ENCODE peak calls at places on chromosomes 4 and X, in seven cellular contexts. I is body of pancreas, A is left ventricle myocardium inferior, G is GM23338, O is PC-3, P is mammary epithelial cell, W is astrocyte. K is an unnamed sample. For H3K4me1, the result is how much of the 10 kb centered on the place peaks cover.

GRCh38 chrX:119516157-119516702 is 48.0 kb downstream of the SLC25A5 start:
- DNase-seq in I (peak), A (no peak), P (peak), O (peak), W (peak), G (peak), K (no peak)

GRCh38 chrX:123797543-123798447 is 62.1 kb upstream of the XIAP start:
- DNase-seq in I (no peak), W (peak), P (no peak), A (no peak), G (no peak), O (peak), K (no peak)

GRCh38 chrX:54891573-54891972 is 29.1 kb upstream of the TRO start:
- DNase-seq in P (peak), O (peak), A (no peak), G (peak), W (peak), I (peak), K (no peak)

GRCh38 chr4:155891058-155891457 is 12.4 kb upstream of the TDO2 start:
- DNase-seq in A (no peak), O (no peak), G (no peak), I (no peak), P (no peak), W (peak), K (no peak)

GRCh38 chrX:136623400-136623799 is 24.6 kb upstream of the CD40LG start:
- DNase-seq in A (no peak), G (no peak), W (no peak), O (no peak), I (no peak), P (no peak), K (no peak)

GRCh38 chr4:74805601-74806000 is 11.3 kb upstream of the BTC start:
- DNase-seq in I (no peak), P (peak), A (no peak), W (peak), O (peak), G (peak), K (no peak)

GRCh38 chrX:155086202-155086840 is 15.0 kb downstream of the BRCC3 start:
- DNase-seq in O (peak), I (peak), G (peak), P (no peak), A (no peak), W (no peak), K (no peak)

GRCh38 chrX:108557594-108557993 is 118.0 kb downstream of the COL4A5 start:
- DNase-seq in O (no peak), I (no peak), W (no peak), G (no peak), P (no peak), A (no peak), K (no peak)

GRCh38 chr4:10737335-10737734 is 52.8 kb upstream of the CLNK start:
- DNase-seq in G (peak), I (no peak), P (peak), W (peak), O (no peak), A (no peak), K (no peak)

GRCh38 chrX:110146521-110146920 is 143.6 kb downstream of the TMEM164 start:
- DNase-seq in O (peak), W (no peak), I (peak), A (no peak), G (peak), P (peak), K (no peak)

GRCh38 chrX:23883737-23884354 is 23.9 kb downstream of the APOO start:
- DNase-seq in I (no peak), O (peak), G (peak), W (peak), A (no peak), P (peak), K (no peak)

GRCh38 chr4:76087007-76087769 is 12.7 kb downstream of the ART3 start:
- DNase-seq in G (peak), A (peak), W (peak), P (peak), I (peak), O (peak), K (no peak)

GRCh38 chrX:39953027-39953426 is 144.7 kb downstream of the BCOR start:
- DNase-seq in O (no peak), A (no peak), G (no peak), P (no peak), I (no peak), W (no peak), K (no peak)

GRCh38 chr4:144582975-144583374 is 63.0 kb upstream of the HHIP start:
- DNase-seq in W (peak), O (peak), I (no peak), G (no peak), A (no peak), P (no peak), K (no peak)

GRCh38 chrX:1246816-1247215 is 21.8 kb upstream of the CSF2RA start:
- DNase-seq in I (peak), W (no peak), G (peak), O (peak), P (peak), A (peak), K (peak)

GRCh38 chr4:4914059-4914820 is 54.8 kb downstream of the MSX1 start:
- DNase-seq in I (no peak), W (peak), G (no peak), A (no peak), O (peak), P (peak), K (no peak)

GRCh38 chr4:8380511-8381415 is 59.8 kb downstream of the ACOX3 start:
- DNase-seq in I (no peak), A (peak), O (no peak), G (no peak), P (no peak), W (no peak), K (no peak)

GRCh38 chr4:7936963-7937362 is 2.7 kb downstream of the AFAP1 start:
- DNase-seq in I (no peak), W (no peak), A (no peak), P (no peak), O (no peak), G (no peak), K (no peak)

GRCh38 chr4:124534133-124534532 is 178.4 kb downstream of the ANKRD50 start:
- DNase-seq in W (no peak), A (no peak), G (no peak), I (no peak), O (no peak), P (no peak), K (no peak)

GRCh38 chr4:188305690-188306089 is 166.4 kb downstream of the TRIML1 start:
- DNase-seq in I (no peak), G (peak), O (no peak), W (no peak), P (no peak), A (no peak), K (no peak)

GRCh38 chrX:139965421-139965820 is at the start of gene CXorf66:
- DNase-seq in A (no peak), P (no peak), G (no peak), W (no peak), O (no peak), I (no peak), K (no peak)

GRCh38 chr4:99790796-99791617 is 25.6 kb upstream of the DAPP1 start:
- DNase-seq in W (peak), I (no peak), O (peak), G (no peak), A (no peak), P (peak), K (no peak)

GRCh38 chr4:74460833-74461232 is 15.9 kb downstream of the AREG start:
- DNase-seq in G (no peak), A (no peak), I (no peak), W (no peak), O (no peak), P (no peak), K (no peak)

GRCh38 chrX:139881130-139881529 is 51.7 kb downstream of the ATP11C start:
- DNase-seq in P (peak), A (no peak), I (no peak), O (no peak), W (peak), G (no peak), K (no peak)

GRCh38 chrX:108270739-108271396 is 167.4 kb downstream of the COL4A6 start:
- DNase-seq in W (peak), I (no peak), P (peak), G (no peak), A (no peak), O (no peak), K (no peak)

GRCh38 chr4:60326735-60327134 is 873.4 kb upstream of the ADGRL3 start:
- DNase-seq in G (no peak), I (no peak), O (no peak), A (no peak), W (no peak), P (no peak), K (no peak)

GRCh38 chr4:138749303-138749702 is 266.3 kb upstream of the NOCT start:
- DNase-seq in O (no peak), G (no peak), P (peak), W (peak), A (no peak), I (no peak), K (no peak)

GRCh38 chrX:97016106-97016505 is 132.4 kb downstream of the RPA4 start:
- DNase-seq in O (no peak), I (no peak), W (no peak), P (no peak), A (no peak), G (no peak), K (no peak)

GRCh38 chr4:13173974-13174373 is 310.2 kb downstream of the RAB28 start:
- DNase-seq in A (peak), I (peak), G (no peak), O (no peak), W (no peak), P (no peak), K (no peak)

GRCh38 chrX:151488677-151489076 is 74.8 kb upstream of the PASD1 start:
- DNase-seq in O (no peak), P (peak), A (no peak), I (no peak), W (no peak), G (peak), K (no peak)

GRCh38 chrX:120001787-120002186 is 58.2 kb upstream of the NKAP start:
- DNase-seq in W (no peak), A (no peak), O (no peak), I (no peak), P (no peak), G (peak), K (no peak)

GRCh38 chr4:23877758-23878229 is 12.1 kb downstream of the PPARGC1A start:
- DNase-seq in P (no peak), I (no peak), W (peak), O (no peak), A (no peak), G (no peak), K (no peak)

GRCh38 chrX:111597967-111598366 is 83.0 kb upstream of the ALG13 start:
- DNase-seq in W (no peak), G (no peak), I (no peak), O (no peak), A (no peak), P (no peak), K (no peak)

GRCh38 chr4:83262682-83263081 is 21.9 kb downstream of the COQ2 start:
- DNase-seq in O (no peak), W (no peak), G (no peak), A (no peak), I (no peak), P (no peak), K (no peak)

GRCh38 chr4:40228497-40229365 is 31.9 kb downstream of the RHOH start:
- DNase-seq in O (peak), A (no peak), P (no peak), G (peak), W (no peak), I (no peak), K (no peak)

GRCh38 chr4:3176625-3177229 is 72.2 kb upstream of the MSANTD1 start:
- DNase-seq in G (no peak), I (peak), A (no peak), W (no peak), P (no peak), O (no peak), K (no peak)

GRCh38 chrX:66009231-66009845 is 30.5 kb downstream of the VSIG4 start:
- DNase-seq in G (no peak), A (no peak), W (no peak), O (no peak), I (no peak), P (no peak), K (no peak)

GRCh38 chr4:108885211-108885610 is 122.4 kb upstream of the ETNPPL start:
- DNase-seq in O (no peak), G (no peak), W (peak), A (no peak), P (no peak), I (no peak), K (no peak)

GRCh38 chr4:48126621-48127020 is 7.4 kb downstream of the TXK start:
- DNase-seq in I (no peak), G (no peak), A (no peak), W (no peak), P (no peak), O (no peak), K (no peak)
- H3K27ac ChIP-seq in I (no peak), G (peak), A (no peak), W (no peak), P (no peak), O (no peak), K (no peak)

GRCh38 chrX:131801911-131802310 is 221.2 kb upstream of the STK26 start:
- DNase-seq in A (no peak), P (no peak), O (no peak), I (no peak), G (no peak), W (no peak), K (no peak)

GRCh38 chrX:131801066-131801465 is 222.0 kb upstream of the STK26 start:
- DNase-seq in A (no peak), G (no peak), W (no peak), O (no peak), I (no peak), P (no peak), K (no peak)

GRCh38 chrX:131802836-131803626 is 220.1 kb upstream of the STK26 start:
- DNase-seq in I (no peak), O (peak), A (no peak), G (peak), P (peak), W (no peak), K (no peak)
- H3K4me1 ChIP-seq in I (under half), O (under half), A (under half), G (under half), P (under half), W (under half), K (under half)

GRCh38 chrX:129609395-129609794 is 45.4 kb downstream of the APLN start:
- DNase-seq in A (no peak), I (no peak), O (no peak), P (no peak), W (no peak), G (no peak), K (no peak)
- TF ChIP-seq CTCF in A (no peak), I (no peak), O (peak), P (peak), W (peak), G (no peak), K (no peak)

GRCh38 chr4:25002679-25003078 is 28.1 kb downstream of the LGI2 start:
- DNase-seq in P (no peak), I (no peak), G (no peak), A (no peak), W (peak), O (no peak), K (no peak)
- H3K27ac ChIP-seq in P (no peak), I (no peak), G (no peak), A (peak), W (no peak), O (no peak), K (no peak)

K was measured in upper lobe of right lung.